ENCODE peak calls at places on chromosomes 3 and 15, in nine cellular contexts. One of them, this sample, is unnamed.

GRCh38 chr15:59165726-59166125 is 40.9 kb upstream of the LDHAL6B start:
- DNase-seq in cardiac muscle cell: no peak
- DNase-seq in Calu3: no peak
- DNase-seq in AG10803: peak
- DNase-seq in hippocampal formation: no peak
- DNase-seq in GM12892: no peak
- DNase-seq in progenitor cell of endocrine pancreas: no peak
- DNase-seq in skeletal muscle cell: no peak
- DNase-seq in GM06990: no peak
- DNase-seq in this sample: peak

GRCh38 chr3:142239421-142239820 is 14.0 kb upstream of the GK5 start:
- DNase-seq in cardiac muscle cell: no peak
- DNase-seq in Calu3: no peak
- DNase-seq in AG10803: peak
- DNase-seq in hippocampal formation: no peak
- DNase-seq in GM12892: no peak
- DNase-seq in progenitor cell of endocrine pancreas: no peak
- DNase-seq in skeletal muscle cell: no peak
- DNase-seq in GM06990: no peak
- DNase-seq in this sample: peak

GRCh38 chr3:69567026-69567767 is 172.1 kb upstream of the MITF start:
- DNase-seq in cardiac muscle cell: no peak
- DNase-seq in Calu3: no peak
- DNase-seq in AG10803: no peak
- DNase-seq in hippocampal formation: no peak
- DNase-seq in GM12892: no peak
- DNase-seq in progenitor cell of endocrine pancreas: no peak
- DNase-seq in skeletal muscle cell: no peak
- DNase-seq in GM06990: no peak
- DNase-seq in this sample: no peak

GRCh38 chr3:122514123-122515019 is at the start of gene KPNA1:
- DNase-seq in cardiac muscle cell: peak
- DNase-seq in Calu3: peak
- DNase-seq in AG10803: peak
- DNase-seq in hippocampal formation: peak
- DNase-seq in GM12892: peak
- DNase-seq in progenitor cell of endocrine pancreas: peak
- DNase-seq in skeletal muscle cell: peak
- DNase-seq in GM06990: peak
- DNase-seq in this sample: peak

GRCh38 chr15:24943361-24943760 is 11.4 kb upstream of the SNRPN start:
- DNase-seq in cardiac muscle cell: no peak
- DNase-seq in Calu3: no peak
- DNase-seq in AG10803: no peak
- DNase-seq in hippocampal formation: no peak
- DNase-seq in GM12892: no peak
- DNase-seq in progenitor cell of endocrine pancreas: no peak
- DNase-seq in skeletal muscle cell: no peak
- DNase-seq in GM06990: no peak
- DNase-seq in this sample: no peak

GRCh38 chr3:15636028-15636709 is 34.6 kb downstream of the BTD start:
- DNase-seq in cardiac muscle cell: no peak
- DNase-seq in Calu3: no peak
- DNase-seq in AG10803: peak
- DNase-seq in hippocampal formation: no peak
- DNase-seq in GM12892: no peak
- DNase-seq in progenitor cell of endocrine pancreas: no peak
- DNase-seq in skeletal muscle cell: peak
- DNase-seq in GM06990: peak
- DNase-seq in this sample: peak

GRCh38 chr3:125238759-125239158 is 26.2 kb upstream of the SLC12A8 start:
- DNase-seq in cardiac muscle cell: no peak
- DNase-seq in Calu3: no peak
- DNase-seq in AG10803: no peak
- DNase-seq in hippocampal formation: no peak
- DNase-seq in GM12892: no peak
- DNase-seq in progenitor cell of endocrine pancreas: no peak
- DNase-seq in skeletal muscle cell: no peak
- DNase-seq in GM06990: no peak
- DNase-seq in this sample: no peak

GRCh38 chr3:187947927-187948682 is 202.8 kb upstream of the BCL6 start:
- DNase-seq in cardiac muscle cell: no peak
- DNase-seq in Calu3: no peak
- DNase-seq in AG10803: no peak
- DNase-seq in hippocampal formation: no peak
- DNase-seq in GM12892: no peak
- DNase-seq in progenitor cell of endocrine pancreas: no peak
- DNase-seq in skeletal muscle cell: no peak
- DNase-seq in GM06990: no peak
- DNase-seq in this sample: no peak

GRCh38 chr15:31365655-31366127 is 39.1 kb downstream of the KLF13 start:
- DNase-seq in cardiac muscle cell: peak
- DNase-seq in Calu3: no peak
- DNase-seq in AG10803: peak
- DNase-seq in hippocampal formation: peak
- DNase-seq in GM12892: peak
- DNase-seq in progenitor cell of endocrine pancreas: peak
- DNase-seq in skeletal muscle cell: peak
- DNase-seq in GM06990: peak
- DNase-seq in this sample: peak

GRCh38 chr15:70854669-70854976 is 666 bp upstream of the LARP6 start:
- DNase-seq in cardiac muscle cell: no peak
- DNase-seq in Calu3: no peak
- DNase-seq in AG10803: peak
- DNase-seq in hippocampal formation: no peak
- DNase-seq in GM12892: no peak
- DNase-seq in progenitor cell of endocrine pancreas: no peak
- DNase-seq in skeletal muscle cell: no peak
- DNase-seq in GM06990: no peak
- DNase-seq in this sample: no peak

GRCh38 chr3:188133646-188134045 is 20.3 kb upstream of the LPP start:
- DNase-seq in cardiac muscle cell: no peak
- DNase-seq in Calu3: no peak
- DNase-seq in AG10803: peak
- DNase-seq in hippocampal formation: no peak
- DNase-seq in GM12892: no peak
- DNase-seq in progenitor cell of endocrine pancreas: no peak
- DNase-seq in skeletal muscle cell: peak
- DNase-seq in GM06990: no peak
- DNase-seq in this sample: peak

GRCh38 chr3:133476971-133477375 is 77.1 kb downstream of the BFSP2 start:
- DNase-seq in cardiac muscle cell: no peak
- DNase-seq in Calu3: no peak
- DNase-seq in AG10803: no peak
- DNase-seq in hippocampal formation: no peak
- DNase-seq in GM12892: no peak
- DNase-seq in progenitor cell of endocrine pancreas: no peak
- DNase-seq in skeletal muscle cell: no peak
- DNase-seq in GM06990: no peak
- DNase-seq in this sample: no peak

GRCh38 chr15:24718289-24719082 is 42.9 kb downstream of the NPAP1 start:
- DNase-seq in cardiac muscle cell: no peak
- DNase-seq in Calu3: no peak
- DNase-seq in AG10803: no peak
- DNase-seq in hippocampal formation: no peak
- DNase-seq in GM12892: no peak
- DNase-seq in progenitor cell of endocrine pancreas: no peak
- DNase-seq in skeletal muscle cell: no peak
- DNase-seq in GM06990: no peak
- DNase-seq in this sample: no peak

GRCh38 chr15:101145362-101145761 is 106.5 kb downstream of the CHSY1 start:
- DNase-seq in cardiac muscle cell: no peak
- DNase-seq in Calu3: no peak
- DNase-seq in AG10803: no peak
- DNase-seq in hippocampal formation: no peak
- DNase-seq in GM12892: no peak
- DNase-seq in progenitor cell of endocrine pancreas: no peak
- DNase-seq in skeletal muscle cell: no peak
- DNase-seq in GM06990: no peak
- DNase-seq in this sample: peak

GRCh38 chr15:99536422-99537033 is 29.3 kb upstream of the MEF2A start:
- DNase-seq in cardiac muscle cell: no peak
- DNase-seq in Calu3: no peak
- DNase-seq in AG10803: peak
- DNase-seq in hippocampal formation: peak
- DNase-seq in GM12892: no peak
- DNase-seq in progenitor cell of endocrine pancreas: no peak
- DNase-seq in skeletal muscle cell: no peak
- DNase-seq in GM06990: no peak
- DNase-seq in this sample: no peak

GRCh38 chr3:71962561-71963240 is 177.8 kb upstream of the PROK2 start:
- DNase-seq in cardiac muscle cell: no peak
- DNase-seq in Calu3: no peak
- DNase-seq in AG10803: peak
- DNase-seq in hippocampal formation: no peak
- DNase-seq in GM12892: no peak
- DNase-seq in progenitor cell of endocrine pancreas: no peak
- DNase-seq in skeletal muscle cell: no peak
- DNase-seq in GM06990: no peak
- DNase-seq in this sample: no peak

GRCh38 chr3:98691897-98692296 is 71.2 kb upstream of the ST3GAL6 start:
- DNase-seq in cardiac muscle cell: peak
- DNase-seq in Calu3: no peak
- DNase-seq in AG10803: no peak
- DNase-seq in hippocampal formation: no peak
- DNase-seq in GM12892: no peak
- DNase-seq in progenitor cell of endocrine pancreas: no peak
- DNase-seq in skeletal muscle cell: no peak
- DNase-seq in GM06990: no peak
- DNase-seq in this sample: no peak

GRCh38 chr3:101154386-101154785 is 161.2 kb upstream of the ABI3BP start:
- DNase-seq in cardiac muscle cell: no peak
- DNase-seq in Calu3: no peak
- DNase-seq in AG10803: no peak
- DNase-seq in hippocampal formation: no peak
- DNase-seq in GM12892: no peak
- DNase-seq in progenitor cell of endocrine pancreas: no peak
- DNase-seq in skeletal muscle cell: no peak
- DNase-seq in GM06990: no peak
- DNase-seq in this sample: no peak

GRCh38 chr3:152183473-152183872 is 85.3 kb upstream of the MBNL1 start:
- DNase-seq in cardiac muscle cell: peak
- DNase-seq in Calu3: peak
- DNase-seq in AG10803: no peak
- DNase-seq in hippocampal formation: no peak
- DNase-seq in GM12892: no peak
- DNase-seq in progenitor cell of endocrine pancreas: peak
- DNase-seq in skeletal muscle cell: no peak
- DNase-seq in GM06990: no peak
- DNase-seq in this sample: peak

GRCh38 chr3:8987673-8988655 is 24.7 kb upstream of the RAD18 start:
- DNase-seq in cardiac muscle cell: peak
- DNase-seq in Calu3: peak
- DNase-seq in AG10803: peak
- DNase-seq in hippocampal formation: peak
- DNase-seq in GM12892: peak
- DNase-seq in progenitor cell of endocrine pancreas: peak
- DNase-seq in skeletal muscle cell: no peak
- DNase-seq in GM06990: no peak
- DNase-seq in this sample: peak

GRCh38 chr3:60225848-60226247 is 1025.4 kb downstream of the FHIT start:
- DNase-seq in cardiac muscle cell: no peak
- DNase-seq in Calu3: no peak
- DNase-seq in AG10803: no peak
- DNase-seq in hippocampal formation: no peak
- DNase-seq in GM12892: no peak
- DNase-seq in progenitor cell of endocrine pancreas: no peak
- DNase-seq in skeletal muscle cell: no peak
- DNase-seq in GM06990: no peak
- DNase-seq in this sample: no peak

GRCh38 chr3:17730318-17730967 is 12.0 kb downstream of the TBC1D5 start:
- DNase-seq in cardiac muscle cell: peak
- DNase-seq in Calu3: peak
- DNase-seq in AG10803: no peak
- DNase-seq in hippocampal formation: no peak
- DNase-seq in GM12892: no peak
- DNase-seq in progenitor cell of endocrine pancreas: no peak
- DNase-seq in skeletal muscle cell: no peak
- DNase-seq in GM06990: no peak
- DNase-seq in this sample: peak

GRCh38 chr3:4761759-4762158 is 217.5 kb upstream of the BHLHE40 start:
- DNase-seq in cardiac muscle cell: no peak
- DNase-seq in Calu3: no peak
- DNase-seq in AG10803: no peak
- DNase-seq in hippocampal formation: no peak
- DNase-seq in GM12892: no peak
- DNase-seq in progenitor cell of endocrine pancreas: no peak
- DNase-seq in skeletal muscle cell: no peak
- DNase-seq in GM06990: no peak
- DNase-seq in this sample: no peak

GRCh38 chr15:63985221-63986184 is 60.8 kb downstream of the DAPK2 start:
- DNase-seq in cardiac muscle cell: peak
- DNase-seq in Calu3: no peak
- DNase-seq in AG10803: peak
- DNase-seq in hippocampal formation: no peak
- DNase-seq in GM12892: no peak
- DNase-seq in progenitor cell of endocrine pancreas: no peak
- DNase-seq in skeletal muscle cell: no peak
- DNase-seq in GM06990: no peak
- DNase-seq in this sample: no peak

GRCh38 chr3:107367353-107367752 is 9.9 kb upstream of the CCDC54 start:
- DNase-seq in cardiac muscle cell: no peak
- DNase-seq in Calu3: peak
- DNase-seq in AG10803: peak
- DNase-seq in hippocampal formation: no peak
- DNase-seq in GM12892: no peak
- DNase-seq in progenitor cell of endocrine pancreas: no peak
- DNase-seq in skeletal muscle cell: peak
- DNase-seq in GM06990: no peak
- DNase-seq in this sample: peak

GRCh38 chr15:42421376-42421775 is 62.1 kb downstream of the CAPN3 start:
- DNase-seq in cardiac muscle cell: no peak
- DNase-seq in Calu3: no peak
- DNase-seq in AG10803: no peak
- DNase-seq in hippocampal formation: no peak
- DNase-seq in GM12892: no peak
- DNase-seq in progenitor cell of endocrine pancreas: no peak
- DNase-seq in skeletal muscle cell: no peak
- DNase-seq in GM06990: no peak
- DNase-seq in this sample: no peak

GRCh38 chr15:44082558-44083151 is 112.4 kb downstream of the FRMD5 start:
- DNase-seq in cardiac muscle cell: no peak
- DNase-seq in Calu3: no peak
- DNase-seq in AG10803: peak
- DNase-seq in hippocampal formation: no peak
- DNase-seq in GM12892: no peak
- DNase-seq in progenitor cell of endocrine pancreas: no peak
- DNase-seq in skeletal muscle cell: no peak
- DNase-seq in GM06990: no peak
- DNase-seq in this sample: peak

GRCh38 chr3:108099679-108100428 is 9.0 kb upstream of the CD47 start:
- DNase-seq in cardiac muscle cell: no peak
- DNase-seq in Calu3: no peak
- DNase-seq in AG10803: no peak
- DNase-seq in hippocampal formation: no peak
- DNase-seq in GM12892: no peak
- DNase-seq in progenitor cell of endocrine pancreas: no peak
- DNase-seq in skeletal muscle cell: no peak
- DNase-seq in GM06990: peak
- DNase-seq in this sample: peak

GRCh38 chr3:13319821-13320220 is 100.3 kb downstream of the NUP210 start:
- DNase-seq in cardiac muscle cell: no peak
- DNase-seq in Calu3: no peak
- DNase-seq in AG10803: no peak
- DNase-seq in hippocampal formation: no peak
- DNase-seq in GM12892: no peak
- DNase-seq in progenitor cell of endocrine pancreas: no peak
- DNase-seq in skeletal muscle cell: no peak
- DNase-seq in GM06990: no peak
- DNase-seq in this sample: no peak

GRCh38 chr3:134625462-134625861 is 25.4 kb downstream of the KY start:
- DNase-seq in cardiac muscle cell: no peak
- DNase-seq in Calu3: no peak
- DNase-seq in AG10803: no peak
- DNase-seq in hippocampal formation: no peak
- DNase-seq in GM12892: no peak
- DNase-seq in progenitor cell of endocrine pancreas: no peak
- DNase-seq in skeletal muscle cell: no peak
- DNase-seq in GM06990: no peak
- DNase-seq in this sample: no peak

GRCh38 chr15:41566121-41566885 is 7.3 kb downstream of the TYRO3 start:
- DNase-seq in cardiac muscle cell: peak
- DNase-seq in Calu3: no peak
- DNase-seq in AG10803: no peak
- DNase-seq in hippocampal formation: no peak
- DNase-seq in GM12892: no peak
- DNase-seq in progenitor cell of endocrine pancreas: no peak
- DNase-seq in skeletal muscle cell: no peak
- DNase-seq in GM06990: no peak
- DNase-seq in this sample: no peak

This sample was measured in fibroblast of villous mesenchyme.